ENCODE peak calls at places on chromosomes 1 and 21, in eight cellular contexts. Z is IMR-90, M is OCI-LY7, Q is right lobe of liver, L is uterus, W is SJCRH30, G is SK-N-SH, X is fibroblast of lung. C is an unnamed sample.
A peak's percentile ranks its signal among the peaks of the same experiment; 100 is the strongest.

GRCh38 chr1:107433635-107434378 is 293.0 kb downstream of the NTNG1 start:
- DNase-seq in M (no peak), Q (no peak), W (no peak), L (no peak), X (no peak), G (no peak), Z (no peak), C (no peak)

GRCh38 chr1:18547460-18547859 is 66.7 kb downstream of the KLHDC7A start:
- DNase-seq in L (no peak), Z (no peak), X (no peak), W (no peak), G (no peak), M (no peak), Q (no peak), C (no peak)

GRCh38 chr1:155226910-155227260 is 18.4 kb downstream of the MTX1 start:
- DNase-seq in L (no peak), Z (peak; percentile 38), G (peak; percentile 72), Q (peak; percentile 60), X (peak; percentile 37), M (peak; percentile 62), W (peak; percentile 61), C (peak; percentile 74)

GRCh38 chr21:37437376-37438080 is 71.0 kb downstream of the DYRK1A start:
- DNase-seq in X (no peak), Q (no peak), W (no peak), Z (no peak), M (no peak), L (no peak), G (no peak), C (no peak)

GRCh38 chr1:232627645-232628334 is 2.1 kb downstream of the SIPA1L2 start:
- DNase-seq in Q (no peak), Z (peak; percentile 52), G (peak; percentile 44), W (no peak), L (no peak), X (peak; percentile 48), M (peak; percentile 84), C (no peak)

GRCh38 chr21:37944492-37944891 is 28.2 kb upstream of the KCNJ6 start:
- DNase-seq in G (no peak), X (no peak), Z (no peak), Q (no peak), W (no peak), M (no peak), L (no peak), C (no peak)

GRCh38 chr1:2459757-2460156 is 16.3 kb upstream of the PLCH2 start:
- DNase-seq in M (no peak), X (peak; percentile 33), L (no peak), G (peak; percentile 97), W (no peak), Z (peak; percentile 73), Q (peak; percentile 78), C (no peak)

GRCh38 chr1:33244143-33244808 is 12.0 kb upstream of the ZNF362 start:
- DNase-seq in Z (no peak), Q (no peak), M (no peak), G (no peak), L (no peak), X (peak; percentile 44), W (peak; percentile 81), C (peak; percentile 75)

GRCh38 chr1:218804014-218804785 is 369.5 kb upstream of the LYPLAL1 start:
- DNase-seq in L (no peak), Q (no peak), M (no peak), W (no peak), X (peak; percentile 29), Z (peak; percentile 32), G (no peak), C (no peak)

GRCh38 chr1:34618381-34618780 is 136.5 kb upstream of the GJB5 start:
- DNase-seq in M (no peak), G (no peak), X (no peak), L (no peak), Q (no peak), Z (no peak), W (no peak), C (no peak)

GRCh38 chr1:205446828-205447227 is 9.0 kb downstream of the BLACAT1 start:
- DNase-seq in Q (no peak), X (no peak), L (no peak), Z (no peak), W (no peak), M (no peak), G (no peak), C (no peak)

GRCh38 chr1:245098924-245099323 is 55.9 kb upstream of the KIF26B start:
- DNase-seq in L (no peak), Z (no peak), X (no peak), G (no peak), Q (no peak), M (no peak), W (no peak), C (no peak)

GRCh38 chr1:81430955-81431646 is 369.6 kb upstream of the ADGRL2 start:
- DNase-seq in W (peak; percentile 5), X (peak; percentile 3), L (no peak), Q (no peak), Z (no peak), M (no peak), G (no peak), C (no peak)

GRCh38 chr21:21101911-21102310 is 103.7 kb downstream of the NCAM2 start:
- DNase-seq in X (peak; percentile 77), Z (peak; percentile 85), L (no peak), Q (no peak), M (no peak), W (peak; percentile 9), G (peak; percentile 15), C (no peak)

GRCh38 chr1:208202333-208202987 is 41.7 kb downstream of the PLXNA2 start:
- DNase-seq in X (no peak), Q (no peak), W (no peak), L (no peak), G (no peak), Z (no peak), M (no peak), C (no peak)

GRCh38 chr1:208203127-208203847 is 40.9 kb downstream of the PLXNA2 start:
- DNase-seq in G (no peak), Q (peak; percentile 42), M (no peak), W (peak; percentile 40), X (peak; percentile 87), Z (peak; percentile 46), L (no peak), C (peak; percentile 94)

GRCh38 chr1:208203848-208204609 is 40.2 kb downstream of the PLXNA2 start:
- DNase-seq in Z (no peak), G (no peak), W (no peak), Q (no peak), X (peak; percentile 84), M (no peak), L (no peak), C (peak; percentile 86)

GRCh38 chr1:208200116-208200515 is 44.1 kb downstream of the PLXNA2 start:
- DNase-seq in M (no peak), W (no peak), X (no peak), Z (no peak), Q (no peak), L (no peak), G (no peak), C (no peak)

DNA sequence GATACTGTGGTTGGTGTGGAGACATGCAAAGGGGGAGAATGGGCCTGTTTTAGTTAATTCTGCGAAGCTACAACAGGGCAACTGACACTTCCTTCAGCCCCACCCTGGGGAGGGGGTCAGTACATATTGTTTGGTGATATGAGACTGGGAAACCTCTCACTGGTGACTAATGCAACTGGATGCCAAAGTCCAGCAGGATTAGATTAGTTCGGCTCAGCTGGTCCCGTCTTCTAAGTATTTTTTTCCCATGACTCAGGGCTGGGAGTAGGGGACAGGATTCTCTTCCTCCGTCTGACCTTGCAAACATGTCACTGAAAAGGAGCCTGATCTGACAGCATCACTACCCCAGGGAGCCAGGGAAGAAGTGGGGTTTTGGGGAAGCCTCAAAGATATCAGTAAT is 42.9 kb downstream of the PLXNA2 start:
- DNase-seq in Q (no peak), W (peak; percentile 78), G (no peak), Z (peak; percentile 91), M (no peak), X (peak; percentile 99), L (peak; percentile 28), C (peak; percentile 94)
- H3K4me1 ChIP-seq in Q (peaks cover 19% of the 10 kb centered on the region), W (peaks cover 26% of the 10 kb centered on the region), G (peaks cover 18% of the 10 kb centered on the region), Z (peaks cover 14% of the 10 kb centered on the region), M (no peaks in the 10 kb centered on the region), X (peaks cover 11% of the 10 kb centered on the region), L (no peaks in the 10 kb centered on the region), C (peaks cover 65% of the 10 kb centered on the region)

GRCh38 chr1:30036229-30036547 is 687.2 kb downstream of the MATN1 start:
- DNase-seq in W (no peak), L (no peak), M (no peak), G (no peak), X (no peak), Z (no peak), Q (no peak), C (no peak)
- H3K4me3 ChIP-seq in W (no peak overlapping the region), L (no peak overlapping the region), M (no peak overlapping the region), G (no peak overlapping the region), X (no peak overlapping the region), Z (no peak overlapping the region), Q (no peak overlapping the region), C (no peak overlapping the region)

GRCh38 chr1:226730064-226730463 is 9.0 kb downstream of the ITPKB start:
- DNase-seq in M (no peak), X (no peak), Z (no peak), W (no peak), G (no peak), Q (no peak), L (no peak), C (no peak)
- H3K4me1 ChIP-seq in M (peaks cover 99% of the 10 kb centered on the region), X (no peaks in the 10 kb centered on the region), Z (peaks cover 2% of the 10 kb centered on the region), W (peaks cover 21% of the 10 kb centered on the region), G (no peaks in the 10 kb centered on the region), Q (no peaks in the 10 kb centered on the region), L (peaks cover 11% of the 10 kb centered on the region), C (no peaks in the 10 kb centered on the region)

GRCh38 chr21:42063206-42063577 is 7.9 kb upstream of the UMODL1 start:
- DNase-seq in X (no peak), Q (no peak), M (peak; percentile 83), Z (no peak), L (no peak), W (no peak), G (no peak), C (no peak)

GRCh38 chr21:42062543-42063022 is 8.5 kb upstream of the UMODL1 start:
- DNase-seq in M (peak; percentile 91), X (no peak), Q (no peak), Z (no peak), W (no peak), L (no peak), G (no peak), C (no peak)

GRCh38 chr21:42061195-42061865 is 9.8 kb upstream of the UMODL1 start:
- DNase-seq in M (peak; percentile 96), Q (no peak), W (no peak), G (no peak), X (no peak), Z (no peak), L (no peak), C (no peak)

GRCh38 chr21:42060166-42060565 is 11.0 kb upstream of the UMODL1 start:
- DNase-seq in L (no peak), Q (no peak), G (no peak), X (no peak), W (no peak), M (no peak), Z (no peak), C (no peak)

DNA sequence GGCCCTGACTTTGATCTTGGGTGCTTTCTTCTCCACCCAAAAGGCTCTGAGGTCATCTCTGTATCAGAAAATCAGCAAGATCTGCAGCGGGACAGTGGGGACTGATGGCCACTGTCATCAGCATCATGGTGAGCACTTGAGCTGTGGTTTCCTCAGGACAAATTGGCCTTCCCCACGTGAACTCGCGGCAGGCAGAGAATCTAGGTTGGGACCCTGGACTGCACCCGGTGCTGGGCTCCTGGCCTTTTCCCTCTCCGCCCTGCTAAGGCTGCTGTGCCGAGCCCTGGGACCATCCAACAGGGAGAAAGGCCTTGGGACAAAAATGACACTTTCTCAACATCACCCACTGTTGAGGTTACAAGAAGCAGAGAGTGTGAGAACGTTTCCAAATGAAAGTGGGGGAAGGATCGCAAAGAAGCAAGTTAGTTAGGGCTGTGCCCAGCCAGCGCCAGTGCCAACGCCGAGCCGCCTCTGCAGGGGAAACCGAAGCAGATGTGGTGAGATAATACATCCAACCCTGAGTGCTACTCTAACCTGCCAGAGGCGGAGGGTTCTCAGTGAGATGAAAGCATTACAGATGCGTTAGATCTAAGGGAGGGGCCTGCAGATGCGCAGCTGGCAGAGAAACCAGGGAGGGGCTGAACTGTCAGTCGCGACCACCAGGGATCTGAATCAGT is 9.1 kb upstream of the UMODL1 start:
- DNase-seq in M (peak; percentile 93), L (no peak), X (no peak), G (no peak), W (no peak), Q (no peak), Z (no peak), C (no peak)
- H3K4me3 ChIP-seq in M (peak overlapping the region; percentile 68), L (no peak overlapping the region), X (no peak overlapping the region), G (no peak overlapping the region), W (no peak overlapping the region), Q (no peak overlapping the region), Z (no peak overlapping the region), C (no peak overlapping the region)